ENCODE peak calls at places on chromosomes 2 and 18, in seven cellular contexts. P, X, J, H, V, F and R are unnamed samples.
A peak's percentile ranks its signal among the peaks of the same experiment; 100 is the strongest.

GRCh38 chr2:152573168-152573567 is 144.1 kb downstream of the PRPF40A start:
- DNase-seq in P (no peak), X (no peak), J (no peak), H (peak; percentile 48), V (peak; percentile 20), F (peak; percentile 4), R (no peak)

GRCh38 chr2:164538250-164538866 is 82.9 kb downstream of the GRB14 start:
- DNase-seq in P (no peak), X (no peak), J (no peak), H (peak; percentile 27), V (no peak), F (peak; percentile 7), R (no peak)

GRCh38 chr2:47422016-47422415 is 19.1 kb downstream of the MSH2 start:
- DNase-seq in P (no peak), X (no peak), J (no peak), H (peak; percentile 38), V (no peak), F (no peak), R (no peak)

GRCh38 chr18:63637703-63638102 is 6.4 kb downstream of the SERPINB4 start:
- DNase-seq in P (no peak), X (no peak), J (no peak), H (no peak), V (no peak), F (no peak), R (no peak)

GRCh38 chr2:223043164-223043941 is 8.6 kb upstream of the KCNE4 start:
- DNase-seq in P (no peak), X (no peak), J (no peak), H (no peak), V (no peak), F (no peak), R (no peak)

GRCh38 chr2:112031473-112031872 is 23.6 kb upstream of the TMEM87B start:
- DNase-seq in P (no peak), X (no peak), J (no peak), H (peak; percentile 37), V (peak; percentile 54), F (no peak), R (no peak)

GRCh38 chr2:209936106-209936663 is 66.3 kb upstream of the RPE start:
- DNase-seq in P (no peak), X (no peak), J (no peak), H (peak; percentile 43), V (no peak), F (no peak), R (no peak)

GRCh38 chr2:54353216-54353615 is 97.2 kb upstream of the TSPYL6 start:
- DNase-seq in P (no peak), X (no peak), J (no peak), H (no peak), V (no peak), F (no peak), R (no peak)

GRCh38 chr18:78624646-78625279 is 354.9 kb upstream of the SALL3 start:
- DNase-seq in P (no peak), X (no peak), J (no peak), H (no peak), V (no peak), F (no peak), R (no peak)

GRCh38 chr2:62362561-62362960 is 143.4 kb downstream of the TMEM17 start:
- DNase-seq in P (no peak), X (no peak), J (no peak), H (no peak), V (no peak), F (no peak), R (peak; percentile 73)

GRCh38 chr2:54572636-54573531 is 116.8 kb downstream of the SPTBN1 start:
- DNase-seq in P (no peak), X (no peak), J (no peak), H (peak; percentile 44), V (no peak), F (no peak), R (no peak)

DNA sequence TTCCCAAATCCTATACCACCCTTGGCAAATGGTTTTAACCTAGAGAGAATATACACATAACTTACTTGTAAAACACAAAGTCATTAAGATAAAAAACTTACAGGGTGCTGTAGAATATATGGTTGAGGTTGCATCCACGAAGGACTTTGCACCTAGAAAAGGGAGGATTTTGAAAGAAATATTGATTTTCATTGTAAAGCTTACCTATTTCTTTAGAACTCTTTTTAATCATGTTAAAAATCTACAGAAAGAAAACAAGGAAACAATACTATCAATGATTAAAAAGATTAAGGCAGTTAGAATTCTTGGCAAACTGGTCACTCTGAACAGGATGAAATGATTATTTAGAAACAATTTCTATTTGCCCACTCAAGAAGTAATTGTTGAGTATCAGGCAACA is 81.1 kb upstream of the ITGB6 start:
- DNase-seq in P (no peak), X (no peak), J (no peak), H (no peak), V (no peak), F (no peak), R (no peak)
- H3K36me3 ChIP-seq in P (peaks cover 68% of the 10 kb centered on the region), X (no peaks in the 10 kb centered on the region), J (no peaks in the 10 kb centered on the region), H (peaks cover 2% of the 10 kb centered on the region), V (no peaks in the 10 kb centered on the region), F (peaks cover 3% of the 10 kb centered on the region), R (peaks cover 2% of the 10 kb centered on the region)

GRCh38 chr2:217271813-217272212 is 411.9 kb upstream of the TNP1 start:
- DNase-seq in P (no peak), X (no peak), J (no peak), H (no peak), V (no peak), F (no peak), R (no peak)
- H3K27me3 ChIP-seq in P (no peaks in the 10 kb centered on the region), X (no peaks in the 10 kb centered on the region), J (no peaks in the 10 kb centered on the region), H (no peaks in the 10 kb centered on the region), V (no peaks in the 10 kb centered on the region), F (peaks cover 16% of the 10 kb centered on the region), R (no peaks in the 10 kb centered on the region)

GRCh38 chr2:179950391-179950790 is 56.7 kb downstream of the CWC22 start:
- DNase-seq in P (no peak), X (no peak), J (no peak), H (no peak), V (no peak), F (no peak), R (no peak)

GRCh38 chr2:179952658-179953057 is 54.4 kb downstream of the CWC22 start:
- DNase-seq in P (no peak), X (no peak), J (no peak), H (no peak), V (no peak), F (no peak), R (no peak)

GRCh38 chr2:179953359-179953758 is 53.7 kb downstream of the CWC22 start:
- DNase-seq in P (no peak), X (no peak), J (no peak), H (no peak), V (no peak), F (no peak), R (no peak)

GRCh38 chr2:179951680-179952079 is 55.4 kb downstream of the CWC22 start:
- DNase-seq in P (no peak), X (no peak), J (no peak), H (no peak), V (no peak), F (no peak), R (no peak)

DNA sequence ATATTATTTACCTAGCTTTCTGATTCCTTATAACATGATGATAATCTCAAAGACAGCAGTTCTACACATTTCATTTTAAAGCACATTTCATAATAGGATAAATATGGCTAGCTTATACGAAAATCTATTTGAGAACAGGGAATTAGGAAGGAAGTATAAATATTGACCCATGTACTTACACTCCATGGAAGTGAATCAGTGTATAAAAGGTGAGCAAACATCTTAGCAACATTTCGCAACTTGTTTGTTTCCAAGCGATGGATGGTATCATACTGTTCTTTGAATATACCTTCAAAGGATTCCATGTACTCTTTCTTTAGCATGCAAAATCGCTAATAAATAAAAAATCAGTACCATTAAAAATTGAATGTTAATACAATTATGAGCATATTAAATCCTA is 53.1 kb downstream of the CWC22 start:
- DNase-seq in P (no peak), X (no peak), J (peak; percentile 7), H (no peak), V (no peak), F (no peak), R (no peak)
- H3K36me3 ChIP-seq in P (peaks cover 31% of the 10 kb centered on the region), X (no peaks in the 10 kb centered on the region), J (no peaks in the 10 kb centered on the region), H (peaks cover 7% of the 10 kb centered on the region), V (no peaks in the 10 kb centered on the region), F (peaks cover 31% of the 10 kb centered on the region), R (no peaks in the 10 kb centered on the region)

GRCh38 chr2:203817147-203817546 is 50.4 kb upstream of the CTLA4 start:
- DNase-seq in P (no peak), X (no peak), J (no peak), H (no peak), V (no peak), F (no peak), R (no peak)
- H3K27me3 ChIP-seq in P (no peaks in the 10 kb centered on the region), X (no peaks in the 10 kb centered on the region), J (no peaks in the 10 kb centered on the region), H (peaks cover 1% of the 10 kb centered on the region), V (no peaks in the 10 kb centered on the region), F (no peaks in the 10 kb centered on the region), R (no peaks in the 10 kb centered on the region)

GRCh38 chr2:156329031-156329921 is 3.2 kb downstream of the NR4A2 start:
- DNase-seq in P (no peak), X (no peak), J (no peak), H (no peak), V (no peak), F (no peak), R (no peak)
- H3K36me3 ChIP-seq in P (peaks cover 5% of the 10 kb centered on the region), X (no peaks in the 10 kb centered on the region), J (no peaks in the 10 kb centered on the region), H (no peaks in the 10 kb centered on the region), V (no peaks in the 10 kb centered on the region), F (peaks cover 22% of the 10 kb centered on the region), R (no peaks in the 10 kb centered on the region)

GRCh38 chr2:203688798-203689197 is 17.6 kb upstream of the CD28 start:
- DNase-seq in P (no peak), X (peak; percentile 52), J (no peak), H (peak; percentile 87), V (peak; percentile 57), F (no peak), R (peak; percentile 63)
- H3K27me3 ChIP-seq in P (no peaks in the 10 kb centered on the region), X (no peaks in the 10 kb centered on the region), J (no peaks in the 10 kb centered on the region), H (no peaks in the 10 kb centered on the region), V (no peaks in the 10 kb centered on the region), F (no peaks in the 10 kb centered on the region), R (no peaks in the 10 kb centered on the region)

DNA sequence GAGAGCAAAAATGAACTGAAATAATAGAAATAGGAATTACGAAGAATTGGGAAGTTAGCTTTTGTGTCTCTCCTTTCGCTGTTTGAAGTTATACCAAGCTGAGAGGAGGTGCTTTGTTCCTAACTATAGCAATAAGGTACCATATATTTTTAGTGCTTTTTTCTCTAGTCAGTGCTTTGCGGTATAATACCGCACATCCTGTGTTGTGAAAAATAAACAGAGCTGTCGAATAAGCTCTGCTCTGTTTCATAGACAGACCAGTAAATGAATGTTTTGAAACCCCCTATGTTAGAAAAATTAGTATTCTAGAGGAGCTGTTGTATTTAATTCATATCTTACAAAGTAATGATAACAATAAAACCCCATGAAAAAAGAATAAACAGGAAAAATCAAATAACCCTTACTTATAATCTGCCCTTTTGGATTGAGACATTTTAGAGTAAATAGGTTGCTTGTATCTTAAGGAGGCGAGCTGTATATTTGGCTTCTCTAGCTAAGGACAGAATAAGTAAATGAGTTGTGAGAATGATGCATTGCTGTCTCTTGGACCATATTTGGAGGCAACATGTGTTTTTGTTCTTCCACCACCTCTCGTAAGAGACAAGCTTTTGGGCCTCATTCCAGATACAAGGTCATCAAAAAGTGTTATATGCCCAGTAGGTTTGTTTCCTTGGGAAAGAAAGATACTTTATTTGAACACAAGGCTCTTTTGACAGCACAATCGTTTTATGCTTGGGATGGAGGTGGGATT is 130.9 kb downstream of the MAP4K4 start:
- DNase-seq in P (no peak), X (no peak), J (no peak), H (peak; percentile 91), V (no peak), F (no peak), R (no peak)
- H3K36me3 ChIP-seq in P (peaks cover 4% of the 10 kb centered on the region), X (no peaks in the 10 kb centered on the region), J (no peaks in the 10 kb centered on the region), H (peaks cover 11% of the 10 kb centered on the region), V (no peaks in the 10 kb centered on the region), F (peaks cover 2% of the 10 kb centered on the region), R (no peaks in the 10 kb centered on the region)